ENCODE peak calls at places on chromosome 20, in four cellular contexts. U, R, G and V are unnamed samples.

GRCh38 chr20:22303523-22303922 is 280.8 kb downstream of the FOXA2 start:
- DNase-seq in R (no peak), U (no peak), G (peak; percentile 4), V (peak; percentile 43)

GRCh38 chr20:35991142-35991771 is 22.9 kb downstream of the CNBD2 start:
- DNase-seq in G (peak; percentile 49), U (peak; percentile 43), R (no peak), V (peak; percentile 35)

GRCh38 chr20:38369387-38369786 is 23.1 kb downstream of the LBP start:
- DNase-seq in G (peak; percentile 50), R (no peak), U (no peak), V (peak; percentile 47)

GRCh38 chr20:62952373-62953166 is at the start of gene SLC17A9:
- DNase-seq in U (peak; percentile 97), G (no peak), R (peak; percentile 89), V (peak; percentile 94)

GRCh38 chr20:53943522-53944291 is 126.7 kb downstream of the BCAS1 start:
- DNase-seq in G (peak; percentile 68), R (no peak), U (peak; percentile 40), V (peak; percentile 34)

GRCh38 chr20:44075950-44076232 is 111.1 kb downstream of the JPH2 start:
- DNase-seq in U (no peak), G (no peak), R (no peak), V (no peak)

GRCh38 chr20:5127859-5128409 is 1.1 kb downstream of the CDS2 start:
- DNase-seq in G (peak; percentile 20), R (peak; percentile 30), U (no peak), V (no peak)

GRCh38 chr20:52048365-52048764 is 143.2 kb downstream of the ZFP64 start:
- DNase-seq in G (no peak), R (no peak), U (no peak), V (no peak)

GRCh38 chr20:19440660-19441527 is 228.5 kb downstream of the SLC24A3 start:
- DNase-seq in R (no peak), U (no peak), G (no peak), V (no peak)

GRCh38 chr20:18943542-18943941 is 130.0 kb downstream of the SCP2D1 start:
- DNase-seq in U (no peak), G (no peak), R (no peak), V (no peak)

GRCh38 chr20:62208805-62209755 is 11.0 kb downstream of the HRH3 start:
- DNase-seq in U (no peak), G (peak; percentile 42), R (no peak), V (peak; percentile 63)

GRCh38 chr20:37454636-37455035 is 66.4 kb upstream of the NNAT start:
- DNase-seq in R (no peak), G (no peak), U (no peak), V (no peak)

GRCh38 chr20:11261533-11262000 is 587.8 kb upstream of the JAG1 start:
- DNase-seq in U (no peak), G (no peak), R (no peak), V (no peak)

GRCh38 chr20:60113024-60113724 is 155.0 kb downstream of the CDH26 start:
- DNase-seq in R (peak; percentile 62), U (no peak), G (no peak), V (no peak)

GRCh38 chr20:15937179-15937578 is 636.1 kb downstream of the KIF16B start:
- DNase-seq in G (no peak), R (no peak), U (no peak), V (no peak)

GRCh38 chr20:44355503-44356352 is at the start of gene HNF4A:
- DNase-seq in U (peak; percentile 83), G (no peak), R (no peak), V (peak; percentile 92)

GRCh38 chr20:19515074-19515473 is 243.0 kb upstream of the RIN2 start:
- DNase-seq in G (no peak), R (no peak), U (no peak), V (no peak)

GRCh38 chr20:24917797-24918578 is 31.1 kb upstream of the CST7 start:
- DNase-seq in G (peak; percentile 85), R (peak; percentile 64), U (peak; percentile 78), V (peak; percentile 53)

GRCh38 chr20:7851031-7851490 is 89.2 kb downstream of the HAO1 start:
- DNase-seq in R (no peak), G (no peak), U (no peak), V (no peak)

GRCh38 chr20:32792316-32792715 is 27.4 kb upstream of the MAPRE1 start:
- DNase-seq in G (no peak), R (no peak), U (no peak), V (peak; percentile 75)

GRCh38 chr20:36493801-36494114 is 47.6 kb upstream of the MYL9 start:
- DNase-seq in G (no peak), R (no peak), U (peak; percentile 34), V (no peak)

GRCh38 chr20:2596673-2597279 is 55.7 kb upstream of the NOP56 start:
- DNase-seq in G (no peak), U (no peak), R (no peak), V (no peak)

GRCh38 chr20:42003380-42003779 is 385.2 kb upstream of the CHD6 start:
- DNase-seq in G (no peak), U (no peak), R (no peak), V (no peak)

GRCh38 chr20:10649817-10650200 is 24.0 kb downstream of the JAG1 start:
- DNase-seq in G (no peak), R (no peak), U (no peak), V (no peak)